ENCODE peak calls at places on chromosomes 3 and 15, in six cellular contexts. C, W, M, I, Z and D are unnamed samples.

GRCh38 chr3:116005404-116005803 is 382.1 kb downstream of the GAP43 start:
- DNase-seq in C (peak; percentile 76), W (peak; percentile 95), M (peak; percentile 69), I (peak; percentile 99), Z (no peak), D (peak; percentile 22)

GRCh38 chr15:58795825-58796224 is 24.7 kb downstream of the MINDY2 start:
- DNase-seq in C (no peak), W (no peak), M (no peak), I (no peak), Z (no peak), D (no peak)

GRCh38 chr3:55669133-55669532 is 182.0 kb upstream of the WNT5A start:
- DNase-seq in C (no peak), W (peak; percentile 63), M (no peak), I (no peak), Z (no peak), D (no peak)

GRCh38 chr3:177538743-177539730 is 341.8 kb upstream of the TBL1XR1 start:
- DNase-seq in C (peak; percentile 20), W (no peak), M (no peak), I (no peak), Z (peak; percentile 26), D (no peak)

GRCh38 chr3:10534066-10534465 is 28.7 kb upstream of the ATP2B2 start:
- DNase-seq in C (no peak), W (no peak), M (no peak), I (no peak), Z (no peak), D (no peak)

GRCh38 chr3:150255416-150255815 is 152.7 kb upstream of the TSC22D2 start:
- DNase-seq in C (no peak), W (peak; percentile 61), M (no peak), I (no peak), Z (no peak), D (no peak)

GRCh38 chr3:112635674-112636073 is 5.3 kb downstream of the CCDC80 start:
- DNase-seq in C (no peak), W (peak; percentile 65), M (peak; percentile 59), I (peak; percentile 89), Z (no peak), D (no peak)

GRCh38 chr15:87848012-87848411 is 408.5 kb downstream of the NTRK3 start:
- DNase-seq in C (no peak), W (no peak), M (no peak), I (no peak), Z (no peak), D (no peak)

GRCh38 chr3:109702252-109702651 is 364.9 kb upstream of the DPPA4 start:
- DNase-seq in C (peak; percentile 26), W (peak; percentile 78), M (no peak), I (peak; percentile 96), Z (no peak), D (peak; percentile 62)

GRCh38 chr15:95718441-95718840 is 612.1 kb upstream of the NR2F2 start:
- DNase-seq in C (no peak), W (no peak), M (no peak), I (no peak), Z (no peak), D (no peak)

GRCh38 chr15:45555914-45556608 is 31.1 kb upstream of the BLOC1S6 start:
- DNase-seq in C (no peak), W (no peak), M (no peak), I (no peak), Z (peak; percentile 13), D (no peak)

GRCh38 chr3:188026191-188026968 is 127.6 kb upstream of the LPP start:
- DNase-seq in C (no peak), W (no peak), M (peak; percentile 34), I (no peak), Z (no peak), D (no peak)

GRCh38 chr3:42229942-42230688 is 35.9 kb downstream of the CCK start:
- DNase-seq in C (peak; percentile 75), W (peak; percentile 45), M (peak; percentile 67), I (peak; percentile 43), Z (no peak), D (peak; percentile 42)

GRCh38 chr15:89874926-89875564 is 18.7 kb downstream of the AP3S2 start:
- DNase-seq in C (peak; percentile 82), W (peak; percentile 50), M (peak; percentile 88), I (peak; percentile 57), Z (no peak), D (peak; percentile 77)

GRCh38 chr15:63192604-63193206 is 3.3 kb downstream of the RAB8B start:
- DNase-seq in C (no peak), W (no peak), M (no peak), I (no peak), Z (no peak), D (no peak)

GRCh38 chr3:19946291-19946831 is 536 bp upstream of the RAB5A start:
- DNase-seq in C (no peak), W (no peak), M (no peak), I (no peak), Z (no peak), D (no peak)

GRCh38 chr3:149983628-149984027 is 12.9 kb upstream of the PFN2 start:
- DNase-seq in C (no peak), W (no peak), M (no peak), I (no peak), Z (no peak), D (no peak)

GRCh38 chr15:56390739-56391267 is 25.6 kb downstream of the TEX9 start:
- DNase-seq in C (no peak), W (peak; percentile 2), M (no peak), I (peak; percentile 10), Z (no peak), D (no peak)

GRCh38 chr3:86828751-86829150 is 162.2 kb downstream of the VGLL3 start:
- DNase-seq in C (no peak), W (no peak), M (no peak), I (peak; percentile 27), Z (no peak), D (no peak)

GRCh38 chr3:72657666-72658065 is 190.6 kb downstream of the SHQ1 start:
- DNase-seq in C (peak; percentile 19), W (peak; percentile 84), M (no peak), I (no peak), Z (peak; percentile 24), D (peak; percentile 20)

GRCh38 chr3:153284282-153284938 is 122.4 kb downstream of the RAP2B start:
- DNase-seq in C (peak; percentile 78), W (peak; percentile 81), M (peak; percentile 60), I (peak; percentile 91), Z (peak; percentile 12), D (peak; percentile 66)

GRCh38 chr3:101836907-101837598 is 12.3 kb upstream of the NFKBIZ start:
- DNase-seq in C (peak; percentile 67), W (peak; percentile 63), M (no peak), I (peak; percentile 81), Z (no peak), D (no peak)

GRCh38 chr3:100682056-100682853 is 27.0 kb upstream of the TFG start:
- DNase-seq in C (no peak), W (no peak), M (no peak), I (peak; percentile 2), Z (no peak), D (no peak)

GRCh38 chr3:95750097-95750496 is 1064.3 kb upstream of the EPHA6 start:
- DNase-seq in C (no peak), W (no peak), M (no peak), I (no peak), Z (no peak), D (no peak)

GRCh38 chr3:171306631-171307030 is 153.6 kb downstream of the TNIK start:
- DNase-seq in C (no peak), W (peak; percentile 86), M (peak; percentile 6), I (peak; percentile 99), Z (no peak), D (no peak)

GRCh38 chr3:177362646-177363045 is 165.4 kb upstream of the TBL1XR1 start:
- DNase-seq in C (no peak), W (no peak), M (no peak), I (no peak), Z (no peak), D (no peak)

GRCh38 chr3:69838217-69838616 is 99.0 kb downstream of the MITF start:
- DNase-seq in C (peak; percentile 41), W (peak; percentile 25), M (no peak), I (peak; percentile 94), Z (no peak), D (no peak)

GRCh38 chr3:52798978-52799476 is 4.4 kb downstream of the ITIH3 start:
- DNase-seq in C (peak; percentile 76), W (peak; percentile 69), M (peak; percentile 31), I (no peak), Z (no peak), D (peak; percentile 55)

GRCh38 chr3:184563569-184563925 is 2.0 kb downstream of the EPHB3 start:
- DNase-seq in C (peak; percentile 12), W (peak; percentile 42), M (no peak), I (no peak), Z (no peak), D (no peak)

GRCh38 chr3:184560992-184561328 is 625 bp upstream of the EPHB3 start:
- DNase-seq in C (peak; percentile 85), W (no peak), M (no peak), I (no peak), Z (no peak), D (no peak)

GRCh38 chr3:184561329-184562145 is at the start of gene EPHB3:
- DNase-seq in C (peak; percentile 99), W (peak; percentile 99), M (peak; percentile 100), I (peak; percentile 98), Z (peak; percentile 34), D (peak; percentile 100)

GRCh38 chr3:184562875-184563568 is 1.4 kb downstream of the EPHB3 start:
- DNase-seq in C (peak; percentile 37), W (peak; percentile 38), M (peak; percentile 58), I (peak; percentile 36), Z (no peak), D (no peak)

DNA sequence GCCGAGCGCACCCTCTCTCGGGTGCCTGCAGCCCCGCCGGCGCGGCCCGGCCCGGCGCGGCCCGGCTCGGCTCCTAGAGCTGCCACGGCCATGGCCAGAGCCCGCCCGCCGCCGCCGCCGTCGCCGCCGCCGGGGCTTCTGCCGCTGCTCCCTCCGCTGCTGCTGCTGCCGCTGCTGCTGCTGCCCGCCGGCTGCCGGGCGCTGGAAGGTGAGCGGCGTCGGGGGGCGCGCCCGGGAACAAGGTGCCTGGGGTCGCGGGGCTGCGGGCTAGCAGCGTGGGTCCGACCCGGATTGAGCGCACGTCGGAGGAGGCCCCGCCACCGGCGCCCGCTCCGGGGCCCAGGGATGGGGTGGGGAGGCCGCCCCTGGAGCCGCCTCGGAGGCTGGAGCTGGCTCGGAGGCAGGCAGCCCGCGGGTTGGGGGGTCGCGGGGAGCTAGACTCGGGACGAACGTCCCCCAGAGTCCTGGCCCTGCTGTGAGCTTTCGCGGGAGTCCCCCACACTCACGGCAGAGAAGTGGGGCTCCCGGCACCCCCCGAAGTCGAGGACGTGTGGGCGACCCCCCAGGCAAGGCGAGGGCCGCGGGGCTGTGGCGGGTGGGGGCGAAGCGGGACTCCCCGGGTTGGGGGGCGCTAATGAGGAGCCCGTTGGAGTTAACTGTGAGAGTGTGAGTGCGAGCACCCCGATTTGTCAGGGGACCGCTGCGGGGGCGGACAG is 719 bp downstream of the EPHB3 start:
- DNase-seq in C (peak; percentile 21), W (no peak), M (no peak), I (no peak), Z (no peak), D (no peak)
- TF ChIP-seq EZH2 in C (no peak), W (no peak), M (peak; percentile 32), I (no peak), Z (no peak), D (no peak)

GRCh38 chr3:159632124-159632523 is 356.5 kb upstream of the IL12A start:
- DNase-seq in C (no peak), W (no peak), M (peak; percentile 38), I (no peak), Z (no peak), D (no peak)
- TF ChIP-seq CTCF in C (no peak), W (no peak), M (no peak), I (no peak), Z (no peak), D (no peak)

GRCh38 chr3:24579008-24579407 is 84.4 kb upstream of the THRB start:
- DNase-seq in C (no peak), W (no peak), M (no peak), I (no peak), Z (no peak), D (no peak)
- H2AFZ ChIP-seq in C (no peak overlapping the region), W (peak overlapping the region; percentile 76), M (no peak overlapping the region), I (no peak overlapping the region), Z (no peak overlapping the region), D (no peak overlapping the region)

GRCh38 chr3:151415289-151415688 is 30.7 kb upstream of the P2RY12 start:
- DNase-seq in C (no peak), W (no peak), M (no peak), I (no peak), Z (no peak), D (no peak)
- TF ChIP-seq EZH2 in C (no peak), W (no peak), M (no peak), I (no peak), Z (no peak), D (no peak)